ENCODE peak calls at places on chromosomes 1 and 21, in nine cellular contexts. One of them, this sample, is unnamed.

GRCh38 chr1:24389231-24389678 is 24.3 kb downstream of the STPG1 start:
- DNase-seq in activated T-helper 9 cell treated with anti-CD3 and anti-CD28 coated beads, Interleukin-2, amount 50 U/mL, for 16 hours: no peak
- DNase-seq in SJSA1: no peak
- DNase-seq in NCI-H446 treated with DMSO at 0.1 percent for 48 hours: no peak
- DNase-seq in activated CD4-positive, alpha-beta T cell treated with anti-CD3 and anti-CD28 coated beads for 48 hours: no peak
- DNase-seq in caudate nucleus: no peak
- DNase-seq in activated T-cell treated with anti-CD3 and anti-CD28 coated beads, Interleukin-2, amount 50 U/mL, for 72 hours: no peak
- DNase-seq in A172: no peak
- DNase-seq in heart left ventricle: no peak
- DNase-seq in this sample: no peak

GRCh38 chr21:25456672-25457071 is 150.6 kb downstream of the MRPL39 start:
- DNase-seq in A172: no peak
- DNase-seq in NCI-H446 treated with DMSO at 0.1 percent for 48 hours: no peak
- DNase-seq in activated T-helper 9 cell treated with anti-CD3 and anti-CD28 coated beads, Interleukin-2, amount 50 U/mL, for 16 hours: peak
- DNase-seq in SJSA1: no peak
- DNase-seq in activated CD4-positive, alpha-beta T cell treated with anti-CD3 and anti-CD28 coated beads for 48 hours: peak
- DNase-seq in caudate nucleus: no peak
- DNase-seq in activated T-cell treated with anti-CD3 and anti-CD28 coated beads, Interleukin-2, amount 50 U/mL, for 72 hours: peak
- DNase-seq in heart left ventricle: no peak
- DNase-seq in this sample: peak

GRCh38 chr1:240946926-240947325 is 335.0 kb upstream of the GREM2 start:
- DNase-seq in activated T-cell treated with anti-CD3 and anti-CD28 coated beads, Interleukin-2, amount 50 U/mL, for 72 hours: no peak
- DNase-seq in heart left ventricle: no peak
- DNase-seq in A172: peak
- DNase-seq in caudate nucleus: no peak
- DNase-seq in SJSA1: peak
- DNase-seq in NCI-H446 treated with DMSO at 0.1 percent for 48 hours: peak
- DNase-seq in activated T-helper 9 cell treated with anti-CD3 and anti-CD28 coated beads, Interleukin-2, amount 50 U/mL, for 16 hours: no peak
- DNase-seq in activated CD4-positive, alpha-beta T cell treated with anti-CD3 and anti-CD28 coated beads for 48 hours: peak
- DNase-seq in this sample: peak

GRCh38 chr1:91645031-91645430 is 144.4 kb downstream of the CDC7 start:
- DNase-seq in activated T-cell treated with anti-CD3 and anti-CD28 coated beads, Interleukin-2, amount 50 U/mL, for 72 hours: no peak
- DNase-seq in activated CD4-positive, alpha-beta T cell treated with anti-CD3 and anti-CD28 coated beads for 48 hours: no peak
- DNase-seq in activated T-helper 9 cell treated with anti-CD3 and anti-CD28 coated beads, Interleukin-2, amount 50 U/mL, for 16 hours: no peak
- DNase-seq in NCI-H446 treated with DMSO at 0.1 percent for 48 hours: no peak
- DNase-seq in caudate nucleus: no peak
- DNase-seq in A172: no peak
- DNase-seq in heart left ventricle: no peak
- DNase-seq in SJSA1: no peak
- DNase-seq in this sample: no peak

GRCh38 chr1:77469311-77469710 is 187.5 kb downstream of the AK5 start:
- DNase-seq in A172: no peak
- DNase-seq in activated T-cell treated with anti-CD3 and anti-CD28 coated beads, Interleukin-2, amount 50 U/mL, for 72 hours: no peak
- DNase-seq in NCI-H446 treated with DMSO at 0.1 percent for 48 hours: no peak
- DNase-seq in activated T-helper 9 cell treated with anti-CD3 and anti-CD28 coated beads, Interleukin-2, amount 50 U/mL, for 16 hours: no peak
- DNase-seq in SJSA1: no peak
- DNase-seq in activated CD4-positive, alpha-beta T cell treated with anti-CD3 and anti-CD28 coated beads for 48 hours: no peak
- DNase-seq in caudate nucleus: no peak
- DNase-seq in heart left ventricle: no peak
- DNase-seq in this sample: no peak

GRCh38 chr1:23704834-23705495 is 13.4 kb downstream of the RPL11 start:
- DNase-seq in heart left ventricle: no peak
- DNase-seq in A172: no peak
- DNase-seq in activated CD4-positive, alpha-beta T cell treated with anti-CD3 and anti-CD28 coated beads for 48 hours: no peak
- DNase-seq in SJSA1: no peak
- DNase-seq in caudate nucleus: no peak
- DNase-seq in NCI-H446 treated with DMSO at 0.1 percent for 48 hours: no peak
- DNase-seq in activated T-cell treated with anti-CD3 and anti-CD28 coated beads, Interleukin-2, amount 50 U/mL, for 72 hours: no peak
- DNase-seq in activated T-helper 9 cell treated with anti-CD3 and anti-CD28 coated beads, Interleukin-2, amount 50 U/mL, for 16 hours: no peak
- DNase-seq in this sample: no peak

GRCh38 chr1:67312630-67313029 is 5.0 kb downstream of the IL12RB2 start:
- DNase-seq in SJSA1: no peak
- DNase-seq in activated CD4-positive, alpha-beta T cell treated with anti-CD3 and anti-CD28 coated beads for 48 hours: no peak
- DNase-seq in activated T-helper 9 cell treated with anti-CD3 and anti-CD28 coated beads, Interleukin-2, amount 50 U/mL, for 16 hours: no peak
- DNase-seq in A172: no peak
- DNase-seq in heart left ventricle: no peak
- DNase-seq in caudate nucleus: no peak
- DNase-seq in activated T-cell treated with anti-CD3 and anti-CD28 coated beads, Interleukin-2, amount 50 U/mL, for 72 hours: no peak
- DNase-seq in NCI-H446 treated with DMSO at 0.1 percent for 48 hours: no peak
- DNase-seq in this sample: no peak

GRCh38 chr1:183262628-183263220 is 76.7 kb downstream of the LAMC2 start:
- DNase-seq in SJSA1: no peak
- DNase-seq in caudate nucleus: no peak
- DNase-seq in NCI-H446 treated with DMSO at 0.1 percent for 48 hours: no peak
- DNase-seq in activated T-helper 9 cell treated with anti-CD3 and anti-CD28 coated beads, Interleukin-2, amount 50 U/mL, for 16 hours: no peak
- DNase-seq in activated CD4-positive, alpha-beta T cell treated with anti-CD3 and anti-CD28 coated beads for 48 hours: no peak
- DNase-seq in heart left ventricle: no peak
- DNase-seq in activated T-cell treated with anti-CD3 and anti-CD28 coated beads, Interleukin-2, amount 50 U/mL, for 72 hours: no peak
- DNase-seq in A172: no peak
- DNase-seq in this sample: no peak

GRCh38 chr1:107879927-107880326 is 85.1 kb downstream of the VAV3 start:
- DNase-seq in activated CD4-positive, alpha-beta T cell treated with anti-CD3 and anti-CD28 coated beads for 48 hours: no peak
- DNase-seq in activated T-helper 9 cell treated with anti-CD3 and anti-CD28 coated beads, Interleukin-2, amount 50 U/mL, for 16 hours: no peak
- DNase-seq in NCI-H446 treated with DMSO at 0.1 percent for 48 hours: no peak
- DNase-seq in heart left ventricle: no peak
- DNase-seq in activated T-cell treated with anti-CD3 and anti-CD28 coated beads, Interleukin-2, amount 50 U/mL, for 72 hours: no peak
- DNase-seq in caudate nucleus: no peak
- DNase-seq in A172: no peak
- DNase-seq in SJSA1: no peak
- DNase-seq in this sample: no peak

GRCh38 chr1:226351709-226352108 is 42.7 kb upstream of the LIN9 start:
- DNase-seq in heart left ventricle: no peak
- DNase-seq in activated CD4-positive, alpha-beta T cell treated with anti-CD3 and anti-CD28 coated beads for 48 hours: no peak
- DNase-seq in caudate nucleus: no peak
- DNase-seq in activated T-cell treated with anti-CD3 and anti-CD28 coated beads, Interleukin-2, amount 50 U/mL, for 72 hours: no peak
- DNase-seq in SJSA1: no peak
- DNase-seq in activated T-helper 9 cell treated with anti-CD3 and anti-CD28 coated beads, Interleukin-2, amount 50 U/mL, for 16 hours: no peak
- DNase-seq in A172: peak
- DNase-seq in NCI-H446 treated with DMSO at 0.1 percent for 48 hours: no peak
- DNase-seq in this sample: no peak

GRCh38 chr21:36572091-36572490 is 92.2 kb upstream of the CLDN14 start:
- DNase-seq in activated T-cell treated with anti-CD3 and anti-CD28 coated beads, Interleukin-2, amount 50 U/mL, for 72 hours: no peak
- DNase-seq in caudate nucleus: no peak
- DNase-seq in SJSA1: no peak
- DNase-seq in heart left ventricle: no peak
- DNase-seq in A172: no peak
- DNase-seq in activated T-helper 9 cell treated with anti-CD3 and anti-CD28 coated beads, Interleukin-2, amount 50 U/mL, for 16 hours: no peak
- DNase-seq in NCI-H446 treated with DMSO at 0.1 percent for 48 hours: no peak
- DNase-seq in activated CD4-positive, alpha-beta T cell treated with anti-CD3 and anti-CD28 coated beads for 48 hours: no peak
- DNase-seq in this sample: no peak

GRCh38 chr1:181094813-181095212 is 6.3 kb downstream of the IER5 start:
- DNase-seq in NCI-H446 treated with DMSO at 0.1 percent for 48 hours: no peak
- DNase-seq in activated T-helper 9 cell treated with anti-CD3 and anti-CD28 coated beads, Interleukin-2, amount 50 U/mL, for 16 hours: no peak
- DNase-seq in activated T-cell treated with anti-CD3 and anti-CD28 coated beads, Interleukin-2, amount 50 U/mL, for 72 hours: no peak
- DNase-seq in heart left ventricle: peak
- DNase-seq in activated CD4-positive, alpha-beta T cell treated with anti-CD3 and anti-CD28 coated beads for 48 hours: no peak
- DNase-seq in A172: peak
- DNase-seq in caudate nucleus: no peak
- DNase-seq in SJSA1: peak
- DNase-seq in this sample: no peak

GRCh38 chr1:232344791-232345399 is 285.0 kb downstream of the SIPA1L2 start:
- DNase-seq in caudate nucleus: no peak
- DNase-seq in activated CD4-positive, alpha-beta T cell treated with anti-CD3 and anti-CD28 coated beads for 48 hours: no peak
- DNase-seq in activated T-cell treated with anti-CD3 and anti-CD28 coated beads, Interleukin-2, amount 50 U/mL, for 72 hours: no peak
- DNase-seq in activated T-helper 9 cell treated with anti-CD3 and anti-CD28 coated beads, Interleukin-2, amount 50 U/mL, for 16 hours: no peak
- DNase-seq in NCI-H446 treated with DMSO at 0.1 percent for 48 hours: no peak
- DNase-seq in A172: no peak
- DNase-seq in heart left ventricle: no peak
- DNase-seq in SJSA1: no peak
- DNase-seq in this sample: no peak

GRCh38 chr1:91584309-91584708 is 83.7 kb downstream of the CDC7 start:
- DNase-seq in activated CD4-positive, alpha-beta T cell treated with anti-CD3 and anti-CD28 coated beads for 48 hours: no peak
- DNase-seq in activated T-cell treated with anti-CD3 and anti-CD28 coated beads, Interleukin-2, amount 50 U/mL, for 72 hours: no peak
- DNase-seq in activated T-helper 9 cell treated with anti-CD3 and anti-CD28 coated beads, Interleukin-2, amount 50 U/mL, for 16 hours: no peak
- DNase-seq in heart left ventricle: no peak
- DNase-seq in NCI-H446 treated with DMSO at 0.1 percent for 48 hours: no peak
- DNase-seq in A172: no peak
- DNase-seq in caudate nucleus: no peak
- DNase-seq in SJSA1: no peak
- DNase-seq in this sample: no peak

GRCh38 chr1:59025201-59025600 is 241.4 kb upstream of the JUN start:
- DNase-seq in SJSA1: no peak
- DNase-seq in caudate nucleus: no peak
- DNase-seq in activated CD4-positive, alpha-beta T cell treated with anti-CD3 and anti-CD28 coated beads for 48 hours: no peak
- DNase-seq in NCI-H446 treated with DMSO at 0.1 percent for 48 hours: no peak
- DNase-seq in activated T-cell treated with anti-CD3 and anti-CD28 coated beads, Interleukin-2, amount 50 U/mL, for 72 hours: no peak
- DNase-seq in heart left ventricle: no peak
- DNase-seq in A172: peak
- DNase-seq in activated T-helper 9 cell treated with anti-CD3 and anti-CD28 coated beads, Interleukin-2, amount 50 U/mL, for 16 hours: no peak
- DNase-seq in this sample: no peak

GRCh38 chr1:58782308-58783089 is 1.3 kb downstream of the JUN start:
- DNase-seq in A172: no peak
- DNase-seq in activated CD4-positive, alpha-beta T cell treated with anti-CD3 and anti-CD28 coated beads for 48 hours: peak
- DNase-seq in caudate nucleus: peak
- DNase-seq in heart left ventricle: peak
- DNase-seq in activated T-cell treated with anti-CD3 and anti-CD28 coated beads, Interleukin-2, amount 50 U/mL, for 72 hours: peak
- DNase-seq in SJSA1: peak
- DNase-seq in activated T-helper 9 cell treated with anti-CD3 and anti-CD28 coated beads, Interleukin-2, amount 50 U/mL, for 16 hours: peak
- DNase-seq in NCI-H446 treated with DMSO at 0.1 percent for 48 hours: peak
- DNase-seq in this sample: peak

GRCh38 chr21:19400223-19400770 is 996.7 kb upstream of the TMPRSS15 start:
- DNase-seq in activated T-cell treated with anti-CD3 and anti-CD28 coated beads, Interleukin-2, amount 50 U/mL, for 72 hours: no peak
- DNase-seq in activated T-helper 9 cell treated with anti-CD3 and anti-CD28 coated beads, Interleukin-2, amount 50 U/mL, for 16 hours: no peak
- DNase-seq in activated CD4-positive, alpha-beta T cell treated with anti-CD3 and anti-CD28 coated beads for 48 hours: no peak
- DNase-seq in caudate nucleus: no peak
- DNase-seq in heart left ventricle: no peak
- DNase-seq in A172: no peak
- DNase-seq in NCI-H446 treated with DMSO at 0.1 percent for 48 hours: no peak
- DNase-seq in SJSA1: no peak
- DNase-seq in this sample: no peak

GRCh38 chr1:18957532-18958295 is 1.2 kb upstream of the IFFO2 start:
- DNase-seq in A172: no peak
- DNase-seq in activated T-helper 9 cell treated with anti-CD3 and anti-CD28 coated beads, Interleukin-2, amount 50 U/mL, for 16 hours: no peak
- DNase-seq in caudate nucleus: no peak
- DNase-seq in NCI-H446 treated with DMSO at 0.1 percent for 48 hours: no peak
- DNase-seq in activated T-cell treated with anti-CD3 and anti-CD28 coated beads, Interleukin-2, amount 50 U/mL, for 72 hours: peak
- DNase-seq in heart left ventricle: no peak
- DNase-seq in activated CD4-positive, alpha-beta T cell treated with anti-CD3 and anti-CD28 coated beads for 48 hours: no peak
- DNase-seq in SJSA1: no peak
- DNase-seq in this sample: no peak

GRCh38 chr1:92858564-92859399 is 26.9 kb downstream of the RPL5 start:
- DNase-seq in caudate nucleus: peak
- DNase-seq in heart left ventricle: peak
- DNase-seq in activated T-helper 9 cell treated with anti-CD3 and anti-CD28 coated beads, Interleukin-2, amount 50 U/mL, for 16 hours: no peak
- DNase-seq in A172: peak
- DNase-seq in SJSA1: peak
- DNase-seq in activated CD4-positive, alpha-beta T cell treated with anti-CD3 and anti-CD28 coated beads for 48 hours: peak
- DNase-seq in activated T-cell treated with anti-CD3 and anti-CD28 coated beads, Interleukin-2, amount 50 U/mL, for 72 hours: peak
- DNase-seq in NCI-H446 treated with DMSO at 0.1 percent for 48 hours: peak
- DNase-seq in this sample: peak

GRCh38 chr1:221741364-221741970 is 422 bp downstream of the DUSP10 start:
- DNase-seq in activated CD4-positive, alpha-beta T cell treated with anti-CD3 and anti-CD28 coated beads for 48 hours: peak
- DNase-seq in activated T-cell treated with anti-CD3 and anti-CD28 coated beads, Interleukin-2, amount 50 U/mL, for 72 hours: peak
- DNase-seq in NCI-H446 treated with DMSO at 0.1 percent for 48 hours: no peak
- DNase-seq in caudate nucleus: no peak
- DNase-seq in heart left ventricle: peak
- DNase-seq in SJSA1: no peak
- DNase-seq in A172: peak
- DNase-seq in activated T-helper 9 cell treated with anti-CD3 and anti-CD28 coated beads, Interleukin-2, amount 50 U/mL, for 16 hours: no peak
- DNase-seq in this sample: peak

GRCh38 chr1:74733616-74734484 is 898 bp downstream of the TYW3 start:
- DNase-seq in SJSA1: peak
- DNase-seq in activated CD4-positive, alpha-beta T cell treated with anti-CD3 and anti-CD28 coated beads for 48 hours: peak
- DNase-seq in heart left ventricle: no peak
- DNase-seq in activated T-helper 9 cell treated with anti-CD3 and anti-CD28 coated beads, Interleukin-2, amount 50 U/mL, for 16 hours: peak
- DNase-seq in NCI-H446 treated with DMSO at 0.1 percent for 48 hours: peak
- DNase-seq in A172: peak
- DNase-seq in activated T-cell treated with anti-CD3 and anti-CD28 coated beads, Interleukin-2, amount 50 U/mL, for 72 hours: peak
- DNase-seq in caudate nucleus: no peak
- DNase-seq in this sample: peak

GRCh38 chr1:183139281-183139942 is 46.7 kb upstream of the LAMC2 start:
- DNase-seq in heart left ventricle: no peak
- DNase-seq in activated T-helper 9 cell treated with anti-CD3 and anti-CD28 coated beads, Interleukin-2, amount 50 U/mL, for 16 hours: no peak
- DNase-seq in NCI-H446 treated with DMSO at 0.1 percent for 48 hours: peak
- DNase-seq in A172: peak
- DNase-seq in activated T-cell treated with anti-CD3 and anti-CD28 coated beads, Interleukin-2, amount 50 U/mL, for 72 hours: no peak
- DNase-seq in caudate nucleus: no peak
- DNase-seq in activated CD4-positive, alpha-beta T cell treated with anti-CD3 and anti-CD28 coated beads for 48 hours: no peak
- DNase-seq in SJSA1: no peak
- DNase-seq in this sample: no peak

GRCh38 chr21:32252136-32252535 is 26.7 kb downstream of the MIS18A start:
- DNase-seq in activated T-cell treated with anti-CD3 and anti-CD28 coated beads, Interleukin-2, amount 50 U/mL, for 72 hours: no peak
- DNase-seq in SJSA1: no peak
- DNase-seq in activated T-helper 9 cell treated with anti-CD3 and anti-CD28 coated beads, Interleukin-2, amount 50 U/mL, for 16 hours: no peak
- DNase-seq in heart left ventricle: no peak
- DNase-seq in activated CD4-positive, alpha-beta T cell treated with anti-CD3 and anti-CD28 coated beads for 48 hours: no peak
- DNase-seq in caudate nucleus: no peak
- DNase-seq in A172: no peak
- DNase-seq in NCI-H446 treated with DMSO at 0.1 percent for 48 hours: no peak
- DNase-seq in this sample: no peak

GRCh38 chr1:53121319-53122172 is 20.9 kb downstream of the SLC1A7 start:
- DNase-seq in A172: peak
- DNase-seq in activated T-helper 9 cell treated with anti-CD3 and anti-CD28 coated beads, Interleukin-2, amount 50 U/mL, for 16 hours: no peak
- DNase-seq in activated CD4-positive, alpha-beta T cell treated with anti-CD3 and anti-CD28 coated beads for 48 hours: peak
- DNase-seq in NCI-H446 treated with DMSO at 0.1 percent for 48 hours: peak
- DNase-seq in SJSA1: peak
- DNase-seq in activated T-cell treated with anti-CD3 and anti-CD28 coated beads, Interleukin-2, amount 50 U/mL, for 72 hours: peak
- DNase-seq in caudate nucleus: no peak
- DNase-seq in heart left ventricle: peak
- DNase-seq in this sample: no peak

GRCh38 chr1:24640288-24640687 is 2.8 kb upstream of the SRRM1 start:
- DNase-seq in activated T-cell treated with anti-CD3 and anti-CD28 coated beads, Interleukin-2, amount 50 U/mL, for 72 hours: no peak
- DNase-seq in caudate nucleus: no peak
- DNase-seq in NCI-H446 treated with DMSO at 0.1 percent for 48 hours: no peak
- DNase-seq in heart left ventricle: peak
- DNase-seq in activated T-helper 9 cell treated with anti-CD3 and anti-CD28 coated beads, Interleukin-2, amount 50 U/mL, for 16 hours: no peak
- DNase-seq in activated CD4-positive, alpha-beta T cell treated with anti-CD3 and anti-CD28 coated beads for 48 hours: no peak
- DNase-seq in A172: no peak
- DNase-seq in SJSA1: no peak
- DNase-seq in this sample: no peak

GRCh38 chr1:220243947-220244346 is 28.3 kb downstream of the RAB3GAP2 start:
- DNase-seq in A172: no peak
- DNase-seq in NCI-H446 treated with DMSO at 0.1 percent for 48 hours: no peak
- DNase-seq in activated T-helper 9 cell treated with anti-CD3 and anti-CD28 coated beads, Interleukin-2, amount 50 U/mL, for 16 hours: no peak
- DNase-seq in activated CD4-positive, alpha-beta T cell treated with anti-CD3 and anti-CD28 coated beads for 48 hours: no peak
- DNase-seq in caudate nucleus: no peak
- DNase-seq in SJSA1: no peak
- DNase-seq in activated T-cell treated with anti-CD3 and anti-CD28 coated beads, Interleukin-2, amount 50 U/mL, for 72 hours: no peak
- DNase-seq in heart left ventricle: no peak
- DNase-seq in this sample: no peak

GRCh38 chr1:58783090-58783992 is 506 bp downstream of the JUN start:
- DNase-seq in activated T-helper 9 cell treated with anti-CD3 and anti-CD28 coated beads, Interleukin-2, amount 50 U/mL, for 16 hours: peak
- DNase-seq in NCI-H446 treated with DMSO at 0.1 percent for 48 hours: peak
- DNase-seq in activated T-cell treated with anti-CD3 and anti-CD28 coated beads, Interleukin-2, amount 50 U/mL, for 72 hours: peak
- DNase-seq in activated CD4-positive, alpha-beta T cell treated with anti-CD3 and anti-CD28 coated beads for 48 hours: peak
- DNase-seq in heart left ventricle: peak
- DNase-seq in caudate nucleus: peak
- DNase-seq in SJSA1: peak
- DNase-seq in A172: no peak
- DNase-seq in this sample: peak

GRCh38 chr1:233916706-233917105 is 12.2 kb downstream of the SLC35F3 start:
- DNase-seq in activated CD4-positive, alpha-beta T cell treated with anti-CD3 and anti-CD28 coated beads for 48 hours: no peak
- DNase-seq in caudate nucleus: no peak
- DNase-seq in activated T-cell treated with anti-CD3 and anti-CD28 coated beads, Interleukin-2, amount 50 U/mL, for 72 hours: no peak
- DNase-seq in A172: peak
- DNase-seq in NCI-H446 treated with DMSO at 0.1 percent for 48 hours: no peak
- DNase-seq in activated T-helper 9 cell treated with anti-CD3 and anti-CD28 coated beads, Interleukin-2, amount 50 U/mL, for 16 hours: no peak
- DNase-seq in heart left ventricle: no peak
- DNase-seq in SJSA1: no peak
- DNase-seq in this sample: no peak

GRCh38 chr1:248926401-248927182 is 20.6 kb downstream of the PGBD2 start:
- DNase-seq in NCI-H446 treated with DMSO at 0.1 percent for 48 hours: no peak
- DNase-seq in A172: peak
- DNase-seq in activated T-cell treated with anti-CD3 and anti-CD28 coated beads, Interleukin-2, amount 50 U/mL, for 72 hours: peak
- DNase-seq in SJSA1: peak
- DNase-seq in heart left ventricle: no peak
- DNase-seq in caudate nucleus: no peak
- DNase-seq in activated CD4-positive, alpha-beta T cell treated with anti-CD3 and anti-CD28 coated beads for 48 hours: peak
- DNase-seq in activated T-helper 9 cell treated with anti-CD3 and anti-CD28 coated beads, Interleukin-2, amount 50 U/mL, for 16 hours: no peak
- DNase-seq in this sample: no peak

GRCh38 chr1:71587961-71588360 is 507.1 kb upstream of the ZRANB2 start:
- DNase-seq in activated T-helper 9 cell treated with anti-CD3 and anti-CD28 coated beads, Interleukin-2, amount 50 U/mL, for 16 hours: no peak
- DNase-seq in heart left ventricle: no peak
- DNase-seq in NCI-H446 treated with DMSO at 0.1 percent for 48 hours: peak
- DNase-seq in activated T-cell treated with anti-CD3 and anti-CD28 coated beads, Interleukin-2, amount 50 U/mL, for 72 hours: no peak
- DNase-seq in A172: no peak
- DNase-seq in SJSA1: no peak
- DNase-seq in activated CD4-positive, alpha-beta T cell treated with anti-CD3 and anti-CD28 coated beads for 48 hours: no peak
- DNase-seq in caudate nucleus: no peak
- DNase-seq in this sample: no peak

GRCh38 chr21:18451679-18452078 is 48.1 kb upstream of the TMPRSS15 start:
- DNase-seq in activated T-helper 9 cell treated with anti-CD3 and anti-CD28 coated beads, Interleukin-2, amount 50 U/mL, for 16 hours: no peak
- DNase-seq in activated T-cell treated with anti-CD3 and anti-CD28 coated beads, Interleukin-2, amount 50 U/mL, for 72 hours: no peak
- DNase-seq in activated CD4-positive, alpha-beta T cell treated with anti-CD3 and anti-CD28 coated beads for 48 hours: no peak
- DNase-seq in caudate nucleus: no peak
- DNase-seq in heart left ventricle: no peak
- DNase-seq in SJSA1: no peak
- DNase-seq in NCI-H446 treated with DMSO at 0.1 percent for 48 hours: no peak
- DNase-seq in A172: no peak
- DNase-seq in this sample: no peak

This sample was measured in GM10248.